ENCODE peak calls at places on chromosome 1, in nine cellular contexts. One of them, this sample, is unnamed.
A peak's percentile ranks its signal among the peaks of the same experiment; 100 is the strongest.

GRCh38 chr1:234544094-234544579 is 65.2 kb upstream of the TARBP1 start:
- DNase-seq in fibroblast of the aortic adventitia: peak; percentile 98
- DNase-seq in fibroblast of lung: peak; percentile 98
- DNase-seq in type B pancreatic cell: no peak
- DNase-seq in OCI-LY7: no peak
- DNase-seq in CD4-positive, alpha-beta T cell: peak; percentile 68
- DNase-seq in stomach: peak; percentile 58
- DNase-seq in bronchial epithelial cell: peak; percentile 89
- DNase-seq in left ventricle myocardium inferior: peak; percentile 55
- DNase-seq in this sample: peak; percentile 84

GRCh38 chr1:217535601-217536377 is 95.1 kb downstream of the GPATCH2 start:
- DNase-seq in bronchial epithelial cell: peak; percentile 67
- DNase-seq in CD4-positive, alpha-beta T cell: no peak
- DNase-seq in fibroblast of lung: no peak
- DNase-seq in stomach: no peak
- DNase-seq in fibroblast of the aortic adventitia: no peak
- DNase-seq in type B pancreatic cell: no peak
- DNase-seq in OCI-LY7: no peak
- DNase-seq in left ventricle myocardium inferior: no peak
- DNase-seq in this sample: no peak

GRCh38 chr1:101137144-101138126 is 99.4 kb upstream of the S1PR1 start:
- DNase-seq in CD4-positive, alpha-beta T cell: no peak
- DNase-seq in left ventricle myocardium inferior: no peak
- DNase-seq in stomach: no peak
- DNase-seq in OCI-LY7: no peak
- DNase-seq in bronchial epithelial cell: no peak
- DNase-seq in fibroblast of the aortic adventitia: peak; percentile 74
- DNase-seq in type B pancreatic cell: no peak
- DNase-seq in fibroblast of lung: peak; percentile 47
- DNase-seq in this sample: no peak

GRCh38 chr1:90779573-90779972 is 62.5 kb upstream of the BARHL2 start:
- DNase-seq in fibroblast of the aortic adventitia: no peak
- DNase-seq in bronchial epithelial cell: no peak
- DNase-seq in stomach: no peak
- DNase-seq in CD4-positive, alpha-beta T cell: no peak
- DNase-seq in left ventricle myocardium inferior: no peak
- DNase-seq in fibroblast of lung: no peak
- DNase-seq in type B pancreatic cell: no peak
- DNase-seq in OCI-LY7: no peak
- DNase-seq in this sample: no peak

GRCh38 chr1:214466759-214467585 is 84.4 kb downstream of the PTPN14 start:
- DNase-seq in OCI-LY7: no peak
- DNase-seq in bronchial epithelial cell: peak; percentile 73
- DNase-seq in fibroblast of the aortic adventitia: no peak
- DNase-seq in left ventricle myocardium inferior: no peak
- DNase-seq in fibroblast of lung: no peak
- DNase-seq in CD4-positive, alpha-beta T cell: no peak
- DNase-seq in stomach: peak; percentile 55
- DNase-seq in type B pancreatic cell: no peak
- DNase-seq in this sample: no peak

GRCh38 chr1:30386145-30386926 is 337.0 kb downstream of the MATN1 start:
- DNase-seq in bronchial epithelial cell: no peak
- DNase-seq in OCI-LY7: no peak
- DNase-seq in stomach: no peak
- DNase-seq in left ventricle myocardium inferior: no peak
- DNase-seq in CD4-positive, alpha-beta T cell: no peak
- DNase-seq in type B pancreatic cell: no peak
- DNase-seq in fibroblast of the aortic adventitia: no peak
- DNase-seq in fibroblast of lung: no peak
- DNase-seq in this sample: no peak

GRCh38 chr1:210294991-210295773 is 33.5 kb upstream of the HHAT start:
- DNase-seq in CD4-positive, alpha-beta T cell: no peak
- DNase-seq in OCI-LY7: no peak
- DNase-seq in stomach: no peak
- DNase-seq in fibroblast of lung: no peak
- DNase-seq in left ventricle myocardium inferior: peak; percentile 69
- DNase-seq in fibroblast of the aortic adventitia: peak; percentile 43
- DNase-seq in bronchial epithelial cell: peak; percentile 47
- DNase-seq in type B pancreatic cell: no peak
- DNase-seq in this sample: peak; percentile 33

GRCh38 chr1:147585640-147586383 is 44.5 kb downstream of the BCL9 start:
- DNase-seq in CD4-positive, alpha-beta T cell: no peak
- DNase-seq in type B pancreatic cell: no peak
- DNase-seq in OCI-LY7: no peak
- DNase-seq in bronchial epithelial cell: no peak
- DNase-seq in fibroblast of lung: no peak
- DNase-seq in stomach: no peak
- DNase-seq in left ventricle myocardium inferior: no peak
- DNase-seq in fibroblast of the aortic adventitia: no peak
- DNase-seq in this sample: no peak

GRCh38 chr1:27872059-27872801 is at the start of gene THEMIS2:
- DNase-seq in CD4-positive, alpha-beta T cell: peak; percentile 77
- DNase-seq in type B pancreatic cell: peak; percentile 77
- DNase-seq in bronchial epithelial cell: no peak
- DNase-seq in stomach: peak; percentile 67
- DNase-seq in left ventricle myocardium inferior: peak; percentile 75
- DNase-seq in fibroblast of the aortic adventitia: no peak
- DNase-seq in OCI-LY7: peak; percentile 71
- DNase-seq in fibroblast of lung: peak; percentile 39
- DNase-seq in this sample: peak; percentile 65

GRCh38 chr1:204098683-204099082 is 25.8 kb downstream of the SOX13 start:
- DNase-seq in fibroblast of the aortic adventitia: no peak
- DNase-seq in stomach: no peak
- DNase-seq in CD4-positive, alpha-beta T cell: no peak
- DNase-seq in left ventricle myocardium inferior: no peak
- DNase-seq in bronchial epithelial cell: no peak
- DNase-seq in fibroblast of lung: no peak
- DNase-seq in OCI-LY7: no peak
- DNase-seq in type B pancreatic cell: no peak
- DNase-seq in this sample: no peak

GRCh38 chr1:59393211-59394180 is 96.6 kb downstream of the FGGY start:
- DNase-seq in bronchial epithelial cell: no peak
- DNase-seq in stomach: peak; percentile 65
- DNase-seq in OCI-LY7: no peak
- DNase-seq in type B pancreatic cell: no peak
- DNase-seq in left ventricle myocardium inferior: peak; percentile 82
- DNase-seq in CD4-positive, alpha-beta T cell: no peak
- DNase-seq in fibroblast of the aortic adventitia: peak; percentile 94
- DNase-seq in fibroblast of lung: peak; percentile 97
- DNase-seq in this sample: no peak

GRCh38 chr1:145926706-145927072 is 595 bp downstream of the RBM8A start:
- DNase-seq in type B pancreatic cell: no peak
- DNase-seq in stomach: no peak
- DNase-seq in fibroblast of lung: no peak
- DNase-seq in OCI-LY7: no peak
- DNase-seq in bronchial epithelial cell: no peak
- DNase-seq in fibroblast of the aortic adventitia: no peak
- DNase-seq in CD4-positive, alpha-beta T cell: no peak
- DNase-seq in left ventricle myocardium inferior: no peak
- DNase-seq in this sample: no peak

DNA sequence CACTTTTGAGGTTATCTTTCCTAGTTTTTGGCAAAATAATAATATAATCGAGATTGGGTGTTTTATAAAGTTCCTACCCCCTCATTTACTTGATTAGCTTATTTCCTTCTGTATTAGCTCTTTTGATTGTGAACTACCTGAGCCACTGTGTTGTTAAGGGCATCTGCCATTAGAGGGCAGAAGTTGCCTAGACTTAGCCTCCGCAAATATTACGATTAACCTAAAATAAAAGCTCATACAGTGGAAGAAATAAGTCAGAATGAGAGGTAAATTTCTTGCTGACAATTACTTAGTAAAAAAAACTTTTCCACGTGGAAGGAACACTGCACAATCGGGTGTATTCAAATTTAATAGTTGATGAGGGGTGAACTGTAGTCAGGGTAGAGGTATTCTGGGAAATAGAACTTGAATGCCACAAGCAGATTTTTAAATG is 2.3 kb downstream of the H3-3A start:
- DNase-seq in fibroblast of lung: peak; percentile 80
- DNase-seq in fibroblast of the aortic adventitia: peak; percentile 79
- DNase-seq in CD4-positive, alpha-beta T cell: peak; percentile 44
- DNase-seq in type B pancreatic cell: no peak
- DNase-seq in left ventricle myocardium inferior: no peak
- DNase-seq in OCI-LY7: peak; percentile 76
- DNase-seq in bronchial epithelial cell: peak; percentile 73
- DNase-seq in stomach: peak; percentile 52
- DNase-seq in this sample: no peak
- TF ChIP-seq CTCF in fibroblast of lung: peak; percentile 85
- TF ChIP-seq CTCF in fibroblast of the aortic adventitia: peak; percentile 83
- TF ChIP-seq CTCF in CD4-positive, alpha-beta T cell: peak; percentile 63
- TF ChIP-seq CTCF in type B pancreatic cell: peak; percentile 51
- TF ChIP-seq CTCF in left ventricle myocardium inferior: peak; percentile 64
- TF ChIP-seq CTCF in OCI-LY7: peak; percentile 80
- TF ChIP-seq CTCF in bronchial epithelial cell: peak; percentile 62
- TF ChIP-seq CTCF in stomach: peak; percentile 67
- TF ChIP-seq CTCF in this sample: no peak

DNA sequence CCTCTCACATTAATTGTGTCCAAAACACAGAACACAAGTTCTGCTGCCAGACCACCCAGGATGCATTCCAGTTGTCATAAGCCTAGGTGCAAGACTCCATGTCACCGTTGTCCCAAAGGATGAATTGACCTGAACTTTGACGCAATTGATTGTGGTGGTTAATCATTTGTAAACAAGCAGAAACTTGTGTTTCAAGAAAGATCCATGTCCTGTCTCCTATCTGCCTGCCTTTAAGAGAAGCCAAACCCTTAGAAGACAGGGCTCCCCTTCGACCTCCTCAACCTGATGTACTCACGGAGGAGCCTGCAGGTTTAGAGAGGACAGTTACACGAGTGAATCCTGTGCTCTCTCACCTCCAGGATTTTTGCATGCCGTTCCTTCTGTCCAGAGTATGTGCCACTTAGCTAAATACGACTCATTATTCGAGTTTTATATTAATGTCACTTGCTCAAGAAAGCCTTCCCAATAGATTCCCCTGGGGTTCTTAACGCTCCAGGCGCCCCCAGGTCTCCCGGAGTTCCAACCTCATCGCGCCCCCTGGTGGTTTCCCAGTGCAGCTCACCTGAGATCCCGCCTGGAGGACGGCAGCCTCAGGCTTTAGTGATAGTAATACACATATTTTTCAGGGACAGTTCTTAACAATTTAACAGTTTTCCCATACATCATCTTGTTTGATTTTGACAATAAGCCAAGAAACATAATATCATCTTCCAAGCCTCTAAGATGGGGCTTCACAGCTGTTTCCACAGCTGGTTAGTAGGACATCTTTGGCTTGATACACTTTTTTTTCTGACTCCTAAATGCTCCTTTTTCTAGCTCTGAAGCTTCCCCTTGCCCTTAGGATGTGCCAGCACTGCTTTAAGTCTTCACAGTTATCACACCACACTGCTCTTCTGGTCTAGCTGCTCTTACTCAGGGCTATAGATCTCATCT is 2.4 kb upstream of the C8B start:
- DNase-seq in type B pancreatic cell: no peak
- DNase-seq in stomach: peak; percentile 48
- DNase-seq in bronchial epithelial cell: peak; percentile 1
- DNase-seq in OCI-LY7: no peak
- DNase-seq in fibroblast of lung: peak; percentile 27
- DNase-seq in fibroblast of the aortic adventitia: peak; percentile 32
- DNase-seq in left ventricle myocardium inferior: no peak
- DNase-seq in CD4-positive, alpha-beta T cell: no peak
- DNase-seq in this sample: no peak
- TF ChIP-seq CTCF in type B pancreatic cell: peak; percentile 77
- TF ChIP-seq CTCF in stomach: peak; percentile 54
- TF ChIP-seq CTCF in bronchial epithelial cell: no peak
- TF ChIP-seq CTCF in OCI-LY7: peak; percentile 66
- TF ChIP-seq CTCF in fibroblast of lung: peak; percentile 56
- TF ChIP-seq CTCF in fibroblast of the aortic adventitia: peak; percentile 68
- TF ChIP-seq CTCF in left ventricle myocardium inferior: peak; percentile 55
- TF ChIP-seq CTCF in CD4-positive, alpha-beta T cell: no peak
- TF ChIP-seq CTCF in this sample: peak; percentile 74

GRCh38 chr1:212970085-212970484 is 19.7 kb downstream of the VASH2 start:
- DNase-seq in stomach: peak; percentile 8
- DNase-seq in OCI-LY7: no peak
- DNase-seq in CD4-positive, alpha-beta T cell: no peak
- DNase-seq in bronchial epithelial cell: no peak
- DNase-seq in fibroblast of lung: no peak
- DNase-seq in left ventricle myocardium inferior: no peak
- DNase-seq in fibroblast of the aortic adventitia: no peak
- DNase-seq in type B pancreatic cell: peak; percentile 29
- DNase-seq in this sample: no peak

GRCh38 chr1:212968385-212968863 is 18.1 kb downstream of the VASH2 start:
- DNase-seq in left ventricle myocardium inferior: no peak
- DNase-seq in type B pancreatic cell: no peak
- DNase-seq in stomach: no peak
- DNase-seq in CD4-positive, alpha-beta T cell: no peak
- DNase-seq in OCI-LY7: no peak
- DNase-seq in fibroblast of lung: no peak
- DNase-seq in fibroblast of the aortic adventitia: no peak
- DNase-seq in bronchial epithelial cell: no peak
- DNase-seq in this sample: no peak

GRCh38 chr1:212966619-212967018 is 16.3 kb downstream of the VASH2 start:
- DNase-seq in stomach: no peak
- DNase-seq in fibroblast of lung: no peak
- DNase-seq in type B pancreatic cell: no peak
- DNase-seq in CD4-positive, alpha-beta T cell: no peak
- DNase-seq in left ventricle myocardium inferior: no peak
- DNase-seq in bronchial epithelial cell: no peak
- DNase-seq in fibroblast of the aortic adventitia: no peak
- DNase-seq in OCI-LY7: no peak
- DNase-seq in this sample: no peak

GRCh38 chr1:212971312-212971711 is 21.0 kb downstream of the VASH2 start:
- DNase-seq in CD4-positive, alpha-beta T cell: no peak
- DNase-seq in type B pancreatic cell: peak; percentile 47
- DNase-seq in fibroblast of the aortic adventitia: no peak
- DNase-seq in left ventricle myocardium inferior: no peak
- DNase-seq in bronchial epithelial cell: no peak
- DNase-seq in fibroblast of lung: no peak
- DNase-seq in stomach: peak; percentile 10
- DNase-seq in OCI-LY7: no peak
- DNase-seq in this sample: no peak

GRCh38 chr1:212967767-212968166 is 17.4 kb downstream of the VASH2 start:
- DNase-seq in left ventricle myocardium inferior: no peak
- DNase-seq in type B pancreatic cell: no peak
- DNase-seq in CD4-positive, alpha-beta T cell: no peak
- DNase-seq in OCI-LY7: peak; percentile 48
- DNase-seq in bronchial epithelial cell: peak; percentile 67
- DNase-seq in fibroblast of the aortic adventitia: peak; percentile 29
- DNase-seq in stomach: no peak
- DNase-seq in fibroblast of lung: peak; percentile 18
- DNase-seq in this sample: no peak
- TF ChIP-seq CTCF in left ventricle myocardium inferior: peak; percentile 46
- TF ChIP-seq CTCF in type B pancreatic cell: peak; percentile 72
- TF ChIP-seq CTCF in CD4-positive, alpha-beta T cell: no peak
- TF ChIP-seq CTCF in OCI-LY7: peak; percentile 77
- TF ChIP-seq CTCF in bronchial epithelial cell: peak; percentile 55
- TF ChIP-seq CTCF in fibroblast of the aortic adventitia: peak; percentile 66
- TF ChIP-seq CTCF in stomach: peak; percentile 34
- TF ChIP-seq CTCF in fibroblast of lung: peak; percentile 22
- TF ChIP-seq CTCF in this sample: peak; percentile 37

GRCh38 chr1:16237343-16237830 is 404 bp upstream of the CPLANE2 start:
- DNase-seq in OCI-LY7: no peak
- DNase-seq in stomach: no peak
- DNase-seq in bronchial epithelial cell: peak; percentile 29
- DNase-seq in fibroblast of the aortic adventitia: peak; percentile 57
- DNase-seq in fibroblast of lung: peak; percentile 49
- DNase-seq in type B pancreatic cell: no peak
- DNase-seq in CD4-positive, alpha-beta T cell: no peak
- DNase-seq in left ventricle myocardium inferior: no peak
- DNase-seq in this sample: no peak
- TF ChIP-seq CTCF in OCI-LY7: no peak
- TF ChIP-seq CTCF in stomach: no peak
- TF ChIP-seq CTCF in bronchial epithelial cell: no peak
- TF ChIP-seq CTCF in fibroblast of the aortic adventitia: peak; percentile 14
- TF ChIP-seq CTCF in fibroblast of lung: no peak
- TF ChIP-seq CTCF in type B pancreatic cell: no peak
- TF ChIP-seq CTCF in CD4-positive, alpha-beta T cell: no peak
- TF ChIP-seq CTCF in left ventricle myocardium inferior: no peak
- TF ChIP-seq CTCF in this sample: no peak

GRCh38 chr1:159932296-159933285 is 7.3 kb upstream of the TAGLN2 start:
- DNase-seq in type B pancreatic cell: no peak
- DNase-seq in left ventricle myocardium inferior: no peak
- DNase-seq in bronchial epithelial cell: peak; percentile 55
- DNase-seq in fibroblast of lung: peak; percentile 34
- DNase-seq in fibroblast of the aortic adventitia: no peak
- DNase-seq in stomach: no peak
- DNase-seq in CD4-positive, alpha-beta T cell: no peak
- DNase-seq in OCI-LY7: no peak
- DNase-seq in this sample: no peak
- TF ChIP-seq CTCF in type B pancreatic cell: no peak
- TF ChIP-seq CTCF in left ventricle myocardium inferior: no peak
- TF ChIP-seq CTCF in bronchial epithelial cell: no peak
- TF ChIP-seq CTCF in fibroblast of lung: no peak
- TF ChIP-seq CTCF in fibroblast of the aortic adventitia: no peak
- TF ChIP-seq CTCF in stomach: no peak
- TF ChIP-seq CTCF in CD4-positive, alpha-beta T cell: no peak
- TF ChIP-seq CTCF in OCI-LY7: no peak
- TF ChIP-seq CTCF in this sample: no peak

This sample was measured in mesothelial cell of epicardium.